ENCODE peak calls at places on chromosomes 5 and 9, in nine cellular contexts. M, U, G, Y, D, J, A, L and Q are unnamed samples.

GRCh38 chr5:31442253-31442820 is 89.6 kb downstream of the DROSHA start:
- DNase-seq in M (no peak), U (no peak), G (no peak), Y (peak), D (no peak), J (peak), A (no peak), L (no peak), Q (no peak)

GRCh38 chr9:117958726-117959125 is 254.5 kb downstream of the TLR4 start:
- DNase-seq in M (no peak), U (no peak), G (no peak), Y (no peak), D (no peak), J (no peak), A (no peak), L (no peak), Q (no peak)

GRCh38 chr9:105978336-105978735 is 284.0 kb downstream of the TMEM38B start:
- DNase-seq in M (no peak), U (no peak), G (no peak), Y (no peak), D (no peak), J (no peak), A (no peak), L (no peak), Q (no peak)

GRCh38 chr5:78693339-78693738 is 44.8 kb upstream of the LHFPL2 start:
- DNase-seq in M (no peak), U (no peak), G (no peak), Y (no peak), D (no peak), J (no peak), A (no peak), L (no peak), Q (no peak)

GRCh38 chr9:68997676-68998075 is 16.2 kb downstream of the PRKACG start:
- DNase-seq in M (no peak), U (no peak), G (no peak), Y (no peak), D (no peak), J (no peak), A (no peak), L (peak), Q (no peak)

GRCh38 chr5:128077526-128077925 is 6.0 kb upstream of the SLC12A2 start:
- DNase-seq in M (no peak), U (no peak), G (no peak), Y (no peak), D (no peak), J (no peak), A (no peak), L (no peak), Q (no peak)

GRCh38 chr5:179183481-179183880 is 123.3 kb downstream of the ZNF354C start:
- DNase-seq in M (no peak), U (no peak), G (peak), Y (no peak), D (no peak), J (no peak), A (no peak), L (no peak), Q (no peak)

GRCh38 chr9:34310205-34310604 is 18.9 kb downstream of the KIF24 start:
- DNase-seq in M (no peak), U (no peak), G (no peak), Y (no peak), D (no peak), J (no peak), A (no peak), L (no peak), Q (no peak)

GRCh38 chr5:135332519-135333150 is 66.4 kb downstream of the MACROH2A1 start:
- DNase-seq in M (no peak), U (no peak), G (no peak), Y (peak), D (peak), J (peak), A (no peak), L (peak), Q (peak)

GRCh38 chr5:141349917-141350619 is at the start of gene PCDHGB1:
- DNase-seq in M (no peak), U (no peak), G (peak), Y (peak), D (no peak), J (peak), A (no peak), L (no peak), Q (peak)
- H3K4me3 ChIP-seq in M (peak), U (no peak), G (no peak), Y (peak), D (no peak), J (no peak), A (peak), L (peak), Q (peak)

DNA sequence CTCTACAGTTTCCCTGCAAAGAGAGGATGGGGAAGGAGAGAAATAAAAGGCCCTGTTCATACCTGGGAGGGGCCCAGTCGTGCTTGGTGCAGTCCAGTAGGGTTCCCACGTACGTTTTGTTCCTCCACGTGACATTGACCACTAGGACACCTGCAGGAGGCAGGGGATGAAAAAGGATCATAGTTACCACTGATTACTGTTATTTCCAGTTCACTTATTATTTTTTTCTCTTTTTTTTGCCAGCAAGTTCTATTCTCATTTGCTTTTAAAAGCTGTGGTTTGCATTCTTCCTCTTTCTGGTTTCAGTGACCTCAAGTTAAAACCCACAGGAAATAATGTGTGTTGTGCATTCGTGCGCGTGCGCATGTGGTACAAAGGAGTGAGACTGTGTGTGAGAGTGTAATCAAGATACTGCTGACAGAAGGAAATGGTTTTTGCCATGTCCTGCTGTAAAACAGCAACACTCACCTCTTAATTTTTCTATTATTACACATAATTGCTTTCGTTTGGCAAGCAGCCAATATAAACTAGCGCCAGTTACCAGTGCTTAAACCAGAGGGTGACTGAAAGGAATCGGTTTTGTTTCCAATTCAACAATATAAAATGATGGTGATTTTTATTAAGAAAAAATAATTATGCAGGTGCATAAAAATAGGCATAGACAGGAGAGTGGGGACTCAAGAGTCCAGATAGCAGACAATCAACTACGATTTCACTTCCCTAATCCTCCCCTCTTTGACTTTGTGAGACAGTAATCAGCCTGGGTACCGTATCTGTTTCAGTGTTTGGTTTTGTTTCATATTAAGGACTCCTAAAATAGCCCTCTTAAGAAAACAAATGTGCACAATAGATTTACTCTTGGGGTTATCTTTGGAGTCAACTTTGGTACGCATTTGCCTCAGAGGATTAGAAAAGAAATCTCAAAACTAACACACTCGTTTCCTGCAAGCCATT is 96.6 kb downstream of the ZNF608 start:
- DNase-seq in M (peak), U (no peak), G (peak), Y (peak), D (no peak), J (peak), A (peak), L (no peak), Q (peak)
- H3K4me3 ChIP-seq in M (peak), U (no peak), G (no peak), Y (peak), D (no peak), J (no peak), A (no peak), L (no peak), Q (peak)

GRCh38 chr9:16883586-16883985 is 13.1 kb upstream of the BNC2 start:
- DNase-seq in M (no peak), U (no peak), G (no peak), Y (no peak), D (no peak), J (peak), A (no peak), L (no peak), Q (no peak)

GRCh38 chr9:16885896-16886295 is 15.4 kb upstream of the BNC2 start:
- DNase-seq in M (no peak), U (no peak), G (no peak), Y (no peak), D (no peak), J (no peak), A (no peak), L (no peak), Q (no peak)

GRCh38 chr9:16884952-16885513 is 14.6 kb upstream of the BNC2 start:
- DNase-seq in M (no peak), U (no peak), G (no peak), Y (peak), D (no peak), J (peak), A (no peak), L (no peak), Q (peak)

GRCh38 chr9:16884373-16884772 is 13.9 kb upstream of the BNC2 start:
- DNase-seq in M (no peak), U (no peak), G (no peak), Y (no peak), D (no peak), J (no peak), A (no peak), L (no peak), Q (no peak)

DNA sequence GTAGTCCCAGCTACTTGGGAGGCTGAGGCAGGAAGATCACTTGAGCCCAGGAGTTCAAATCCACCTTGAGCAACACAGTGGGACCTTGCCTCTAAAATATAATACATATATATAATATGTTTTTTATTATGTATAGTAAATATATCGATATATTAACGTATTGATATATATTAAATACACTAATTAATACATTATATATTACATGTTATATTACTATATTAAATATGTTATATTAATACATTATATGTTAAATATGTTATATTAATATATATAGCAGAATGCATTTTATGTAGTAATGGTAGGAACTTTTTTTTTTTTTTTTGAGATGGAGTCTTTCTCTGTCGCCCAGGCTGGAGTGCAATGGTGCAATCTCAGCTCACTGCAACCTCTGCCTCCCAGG is 18.1 kb upstream of the BNC2 start:
- DNase-seq in M (no peak), U (no peak), G (no peak), Y (no peak), D (no peak), J (no peak), A (no peak), L (no peak), Q (no peak)
- H3K4me3 ChIP-seq in M (no peak), U (no peak), G (no peak), Y (no peak), D (no peak), J (no peak), A (no peak), L (no peak), Q (no peak)

GRCh38 chr5:39058178-39058577 is 16.0 kb downstream of the RICTOR start:
- DNase-seq in M (no peak), U (no peak), G (no peak), Y (no peak), D (no peak), J (no peak), A (no peak), L (no peak), Q (no peak)
- H3K4me3 ChIP-seq in M (peak), U (peak), G (peak), Y (peak), D (no peak), J (no peak), A (peak), L (no peak), Q (no peak)